ENCODE peak calls at places on chromosomes 11 and 22, in seven cellular contexts. H is GM23338; O is WTC11; I is NCI-H1105 treated with DMSO at 0.1 percent for 48 hours; M is activated CD4-positive, alpha-beta T cell treated with anti-CD3 and anti-CD28 coated beads, Interleukin-2, amount 50 U/mL, for 24 hours; T is PC-9; N is HFFc6. X is an unnamed sample.

GRCh38 chr11:65298131-65298535 is 16.5 kb upstream of the CDC42EP2 start:
- DNase-seq in H (no peak), O (no peak), I (no peak), M (no peak), T (no peak), N (no peak), X (peak; percentile 57)

GRCh38 chr11:124920870-124921609 is 2.0 kb downstream of the HEPN1 start:
- DNase-seq in H (peak; percentile 83), O (peak; percentile 78), I (no peak), M (peak; percentile 52), T (no peak), N (no peak), X (peak; percentile 70)

GRCh38 chr11:33256031-33256807 is 962 bp upstream of the HIPK3 start:
- DNase-seq in H (peak; percentile 15), O (no peak), I (no peak), M (no peak), T (no peak), N (no peak), X (no peak)

GRCh38 chr22:25484498-25484897 is 80.0 kb upstream of the GRK3 start:
- DNase-seq in H (no peak), O (no peak), I (no peak), M (no peak), T (no peak), N (no peak), X (no peak)

GRCh38 chr11:45060707-45061106 is 85.7 kb upstream of the PRDM11 start:
- DNase-seq in H (no peak), O (no peak), I (no peak), M (no peak), T (no peak), N (no peak), X (no peak)

GRCh38 chr22:21861290-21861848 is 6.1 kb downstream of the MAPK1 start:
- DNase-seq in H (no peak), O (no peak), I (no peak), M (no peak), T (no peak), N (no peak), X (no peak)

GRCh38 chr22:37300551-37301017 is 18.3 kb downstream of the CYTH4 start:
- DNase-seq in H (no peak), O (no peak), I (no peak), M (no peak), T (no peak), N (no peak), X (no peak)

GRCh38 chr11:41578421-41579047 is 119.1 kb upstream of the LRRC4C start:
- DNase-seq in H (no peak), O (no peak), I (no peak), M (no peak), T (no peak), N (no peak), X (no peak)

GRCh38 chr11:70671611-70672010 is 273.3 kb downstream of the CTTN start:
- DNase-seq in H (no peak), O (no peak), I (no peak), M (no peak), T (no peak), N (no peak), X (no peak)

GRCh38 chr11:120205596-120206161 is 5.2 kb upstream of the OAF start:
- DNase-seq in H (no peak), O (no peak), I (no peak), M (no peak), T (no peak), N (peak; percentile 76), X (no peak)

X was measured in hepatic stellate cell.